ENCODE peak calls at places on chromosomes 3 and 15, in five cellular contexts. O is uterus, U is Caco-2, W is body of pancreas, L is fibroblast of lung. J is an unnamed sample.

GRCh38 chr3:128343287-128344045 is 123.2 kb downstream of the DNAJB8 start:
- DNase-seq in L (peak), U (peak), W (peak), O (no peak), J (no peak)

GRCh38 chr15:46556559-46556958 is 921.7 kb downstream of the SQOR start:
- DNase-seq in L (no peak), W (no peak), O (no peak), U (no peak), J (no peak)

GRCh38 chr3:56780935-56781334 is 20.8 kb downstream of the ARHGEF3 start:
- DNase-seq in O (no peak), W (no peak), U (no peak), L (no peak), J (no peak)

GRCh38 chr3:177195941-177196472 is 1.3 kb downstream of the TBL1XR1 start:
- DNase-seq in U (no peak), W (no peak), O (no peak), L (no peak), J (no peak)

GRCh38 chr3:34856577-34856976 is 782.7 kb upstream of the ARPP21 start:
- DNase-seq in U (no peak), L (no peak), W (no peak), O (no peak), J (no peak)

GRCh38 chr3:69444980-69445379 is 59.1 kb upstream of the FRMD4B start:
- DNase-seq in W (no peak), O (no peak), U (no peak), L (peak), J (no peak)

GRCh38 chr3:51539291-51539891 is 872 bp downstream of the RAD54L2 start:
- DNase-seq in L (peak), U (peak), W (peak), O (no peak), J (peak)

GRCh38 chr3:181623924-181624694 is 87.6 kb upstream of the SOX2 start:
- DNase-seq in U (no peak), L (no peak), O (no peak), W (no peak), J (no peak)

GRCh38 chr15:84915011-84915958 is 30.8 kb downstream of the SLC28A1 start:
- DNase-seq in U (peak), W (peak), O (peak), L (peak), J (peak)

GRCh38 chr15:45630958-45631691 is 3.7 kb upstream of the SQOR start:
- DNase-seq in U (no peak), O (peak), L (peak), W (no peak), J (no peak)

GRCh38 chr3:123089611-123090301 is 22.9 kb downstream of the PDIA5 start:
- DNase-seq in L (peak), O (no peak), U (no peak), W (peak), J (no peak)

GRCh38 chr3:150227839-150228238 is 180.3 kb upstream of the TSC22D2 start:
- DNase-seq in L (peak), W (peak), O (no peak), U (peak), J (peak)

GRCh38 chr3:156659260-156659659 is 15.1 kb upstream of the TIPARP start:
- DNase-seq in L (no peak), W (no peak), O (no peak), U (no peak), J (no peak)

GRCh38 chr15:99019558-99020540 is 12.3 kb upstream of the PGPEP1L start:
- DNase-seq in O (no peak), W (no peak), L (peak), U (no peak), J (no peak)

GRCh38 chr3:124787490-124788195 is 57.4 kb downstream of the UMPS start:
- DNase-seq in L (peak), U (no peak), W (no peak), O (no peak), J (no peak)

GRCh38 chr3:39154323-39155021 is 1.1 kb upstream of the CSRNP1 start:
- DNase-seq in U (peak), O (peak), W (peak), L (no peak), J (peak)

GRCh38 chr3:17546500-17546899 is 195.9 kb downstream of the TBC1D5 start:
- DNase-seq in W (no peak), U (no peak), L (no peak), O (no peak), J (no peak)

GRCh38 chr15:34271493-34271892 is 46.7 kb downstream of the EMC4 start:
- DNase-seq in O (peak), U (no peak), W (no peak), L (peak), J (no peak)

GRCh38 chr3:94004301-94004910 is 24.0 kb downstream of the STX19 start:
- DNase-seq in U (no peak), O (no peak), W (no peak), L (peak), J (no peak)

GRCh38 chr3:160616721-160617120 is 51.4 kb upstream of the KPNA4 start:
- DNase-seq in O (no peak), W (no peak), U (no peak), L (peak), J (no peak)

GRCh38 chr3:41117398-41117870 is 81.9 kb upstream of the CTNNB1 start:
- DNase-seq in W (peak), U (no peak), L (peak), O (peak), J (no peak)

GRCh38 chr15:57332326-57332725 is 44.0 kb upstream of the CGNL1 start:
- DNase-seq in W (no peak), O (no peak), U (no peak), L (no peak), J (no peak)

GRCh38 chr3:14174483-14174882 is 3.9 kb downstream of the XPC start:
- DNase-seq in U (no peak), L (no peak), W (no peak), O (no peak), J (no peak)

GRCh38 chr3:76958231-76958630 is 81.7 kb upstream of the ROBO2 start:
- DNase-seq in U (no peak), L (no peak), W (no peak), O (no peak), J (no peak)

GRCh38 chr3:49554639-49555265 is 475 bp downstream of the BSN start:
- DNase-seq in L (peak), U (no peak), W (peak), O (no peak), J (peak)

GRCh38 chr15:39918688-39919385 is 1.2 kb downstream of the GPR176 start:
- DNase-seq in O (no peak), U (no peak), L (peak), W (no peak), J (no peak)

GRCh38 chr3:194756460-194757355 is 71.0 kb downstream of the FAM43A start:
- DNase-seq in L (no peak), W (no peak), O (peak), U (no peak), J (no peak)

GRCh38 chr3:66633564-66633963 is 132.7 kb upstream of the LRIG1 start:
- DNase-seq in W (no peak), U (no peak), L (no peak), O (no peak), J (no peak)

GRCh38 chr3:12965999-12966846 is 107.0 kb downstream of the IQSEC1 start:
- DNase-seq in O (no peak), L (no peak), U (no peak), W (no peak), J (no peak)

GRCh38 chr3:127041933-127042332 is 59.0 kb downstream of the PLXNA1 start:
- DNase-seq in U (no peak), O (no peak), W (no peak), L (no peak), J (no peak)

GRCh38 chr3:71031914-71032521 is 551.5 kb downstream of the FOXP1 start:
- DNase-seq in W (no peak), U (no peak), O (no peak), L (no peak), J (no peak)

GRCh38 chr3:111864821-111865656 is 6.0 kb downstream of the PHLDB2 start:
- DNase-seq in O (peak), U (no peak), L (peak), W (no peak), J (no peak)

GRCh38 chr3:48129921-48130320 is 58.3 kb downstream of the CDC25A start:
- DNase-seq in U (no peak), O (no peak), W (no peak), L (no peak), J (no peak)

GRCh38 chr3:194231840-194232832 is 96.2 kb downstream of the HES1 start:
- DNase-seq in O (no peak), U (no peak), W (no peak), L (no peak), J (no peak)

GRCh38 chr3:105798381-105798934 is 70.4 kb downstream of the CBLB start:
- DNase-seq in W (no peak), L (no peak), U (no peak), O (no peak), J (no peak)

GRCh38 chr3:158434412-158435038 is 136.5 kb upstream of the MLF1 start:
- DNase-seq in O (peak), L (peak), U (peak), W (peak), J (peak)

GRCh38 chr3:14703128-14703750 is 28.3 kb downstream of the C3orf20 start:
- DNase-seq in O (no peak), W (no peak), U (no peak), L (no peak), J (no peak)

GRCh38 chr15:69067296-69067695 is 52.8 kb downstream of the NOX5 start:
- DNase-seq in W (no peak), U (no peak), L (peak), O (no peak), J (no peak)

GRCh38 chr15:57496946-57497944 is 94.5 kb upstream of the MYZAP start:
- DNase-seq in U (peak), W (peak), L (no peak), O (no peak), J (no peak)

DNA sequence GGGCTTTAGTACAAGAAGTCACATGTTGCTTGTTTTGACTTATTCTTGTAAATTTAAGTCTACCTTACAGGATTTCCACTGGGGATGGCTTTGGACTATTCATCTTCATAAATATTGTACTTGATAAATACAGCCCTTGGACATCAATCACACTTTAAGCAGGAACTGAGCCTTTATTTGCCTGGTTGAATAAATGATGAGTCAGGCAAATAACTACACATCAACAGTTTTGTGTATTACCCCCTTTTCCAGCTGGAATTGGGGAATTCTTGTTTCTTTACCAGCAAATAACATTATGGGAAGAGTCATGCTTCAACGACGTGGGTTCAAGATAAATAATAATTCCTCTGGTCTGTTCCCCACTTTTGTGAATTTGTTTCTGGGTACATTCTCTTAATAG is 286.0 kb downstream of the CNTN3 start:
- DNase-seq in O (no peak), W (no peak), L (no peak), U (no peak), J (no peak)
- TF ChIP-seq CTCF in O (no peak), W (no peak), L (no peak), U (no peak), J (no peak)

GRCh38 chr3:80519436-80519835 is 751.6 kb upstream of the ROBO1 start:
- DNase-seq in W (no peak), U (no peak), O (no peak), L (no peak), J (no peak)
- TF ChIP-seq CTCF in W (no peak), U (no peak), O (no peak), L (no peak), J (no peak)

DNA sequence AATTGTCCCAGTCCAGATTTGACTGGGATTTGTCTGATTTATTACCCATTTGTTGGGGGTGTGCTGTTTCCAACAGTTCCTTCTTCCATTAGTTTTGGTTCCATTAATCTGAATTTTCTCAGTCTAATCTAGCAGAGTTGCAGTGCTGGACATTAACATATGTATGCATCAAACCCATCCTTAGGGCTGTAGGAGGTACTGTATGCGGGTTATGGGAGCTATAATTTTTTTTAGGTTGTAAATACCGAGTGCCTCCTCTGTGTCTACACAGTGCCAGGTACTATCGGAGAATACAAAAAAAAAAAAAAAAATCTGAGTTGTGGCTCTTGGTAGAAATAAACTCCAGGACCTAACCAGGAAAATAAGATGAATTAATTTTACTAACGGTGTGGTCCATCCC is 133.8 kb downstream of the LIPC start:
- DNase-seq in O (no peak), U (no peak), L (no peak), W (no peak), J (no peak)
- TF ChIP-seq CTCF in O (no peak), U (no peak), L (no peak), W (no peak), J (no peak)

DNA sequence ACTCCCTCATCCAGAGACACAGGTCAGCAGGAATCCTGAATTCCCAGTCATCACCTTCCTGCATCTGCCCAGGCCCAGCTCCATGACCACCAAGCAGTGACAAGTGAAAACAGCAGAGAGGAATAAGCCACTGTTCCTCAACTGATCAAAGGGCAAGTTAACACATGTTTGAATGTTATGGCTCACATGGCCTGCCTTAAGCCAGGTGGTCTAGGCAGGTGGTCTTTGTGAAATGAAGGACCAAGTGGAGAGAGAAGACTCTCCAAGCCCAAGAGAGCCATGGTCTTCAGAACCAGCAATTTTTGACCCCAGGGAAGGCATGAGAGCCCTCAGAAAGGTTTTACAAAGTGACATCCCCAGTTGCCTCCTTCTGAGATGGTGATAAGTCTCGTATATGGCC is 161.8 kb downstream of the EPHB1 start:
- DNase-seq in U (no peak), W (no peak), O (no peak), L (no peak), J (no peak)
- TF ChIP-seq CTCF in U (no peak), W (no peak), O (no peak), L (no peak), J (no peak)

GRCh38 chr3:62287528-62287927 is 85.8 kb downstream of the FEZF2 start:
- DNase-seq in L (no peak), U (no peak), O (no peak), W (no peak), J (no peak)

GRCh38 chr3:62289922-62290321 is 83.4 kb downstream of the FEZF2 start:
- DNase-seq in L (no peak), W (no peak), U (no peak), O (no peak), J (no peak)

DNA sequence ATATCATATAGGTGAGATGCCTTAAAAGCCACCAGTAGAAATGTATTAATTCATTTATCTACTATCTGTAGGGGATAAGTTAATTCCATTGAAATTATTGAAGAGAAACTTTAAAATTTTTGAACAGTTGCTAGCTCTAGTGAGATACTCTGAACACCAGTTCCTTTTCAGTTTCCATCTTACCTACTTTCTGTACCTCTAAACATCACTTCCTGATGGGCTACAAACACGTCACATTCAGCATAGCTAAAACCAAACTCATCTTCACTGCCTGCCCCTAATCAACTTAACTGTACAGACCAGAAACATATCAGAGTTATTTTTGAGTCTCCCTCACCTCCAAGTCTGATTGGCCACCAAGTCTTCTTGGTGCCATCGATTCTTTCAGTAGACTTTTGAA is 88.9 kb downstream of the FEZF2 start:
- DNase-seq in O (no peak), W (no peak), L (no peak), U (no peak), J (no peak)
- TF ChIP-seq CTCF in O (no peak), W (no peak), L (no peak), U (no peak), J (no peak)

GRCh38 chr15:73564255-73564654 is 68.9 kb downstream of the NPTN start:
- DNase-seq in W (no peak), L (peak), U (no peak), O (no peak), J (no peak)

GRCh38 chr15:73555080-73555479 is 78.1 kb downstream of the NPTN start:
- DNase-seq in U (no peak), O (no peak), L (no peak), W (no peak), J (no peak)

GRCh38 chr15:73560501-73561117 is 72.6 kb downstream of the NPTN start:
- DNase-seq in L (peak), O (no peak), W (no peak), U (no peak), J (no peak)

GRCh38 chr15:73558529-73558928 is 74.7 kb downstream of the NPTN start:
- DNase-seq in W (no peak), O (no peak), U (no peak), L (no peak), J (no peak)
- TF ChIP-seq CTCF in W (no peak), O (no peak), U (no peak), L (no peak), J (no peak)

J was measured in nephron progenitor cell.